ENCODE peak calls at places on chromosomes 16 and 17, in eight cellular contexts. B is breast epithelium; T is occipital lobe; H is HAP-1; K is NCI-H187; U is stimulated activated naive CD8-positive, alpha-beta T cell treated with anti-CD3 and anti-CD28 coated beads, Interleukin-15, amount 100 ng/mL, for 72 hours; M is Caco-2; S is NCI-H748 treated with DMSO at 0.1 percent for 48 hours. Q is an unnamed sample.
A peak's percentile ranks its signal among the peaks of the same experiment; 100 is the strongest.

GRCh38 chr16:4067262-4068001 is 48.8 kb downstream of the ADCY9 start:
- DNase-seq in B (no peak), T (no peak), H (no peak), K (no peak), U (no peak), M (no peak), S (no peak), Q (peak; percentile 49)

GRCh38 chr17:63848834-63849689 is 6.6 kb upstream of the SMARCD2 start:
- DNase-seq in B (peak; percentile 91), T (peak; percentile 81), H (no peak), K (no peak), U (peak; percentile 97), M (peak; percentile 99), S (no peak), Q (peak; percentile 59)

GRCh38 chr17:80212962-80213650 is 7.0 kb downstream of the SGSH start:
- DNase-seq in B (no peak), T (no peak), H (no peak), K (no peak), U (no peak), M (no peak), S (no peak), Q (peak; percentile 84)

GRCh38 chr16:26204138-26204537 is 512.4 kb downstream of the HS3ST4 start:
- DNase-seq in B (no peak), T (no peak), H (no peak), K (no peak), U (no peak), M (no peak), S (no peak), Q (no peak)

GRCh38 chr16:12188674-12189249 is 212.2 kb downstream of the SNX29 start:
- DNase-seq in B (no peak), T (no peak), H (no peak), K (no peak), U (no peak), M (no peak), S (no peak), Q (no peak)

GRCh38 chr16:27995378-27995777 is 68.1 kb downstream of the GSG1L start:
- DNase-seq in B (no peak), T (no peak), H (no peak), K (no peak), U (no peak), M (no peak), S (no peak), Q (peak; percentile 59)

GRCh38 chr16:67000384-67001158 is 12.2 kb downstream of the CES4A start:
- DNase-seq in B (peak; percentile 62), T (peak; percentile 61), H (peak; percentile 72), K (peak; percentile 7), U (no peak), M (peak; percentile 38), S (peak; percentile 28), Q (no peak)

GRCh38 chr17:82860606-82861392 is 21.0 kb upstream of the ZNF750 start:
- DNase-seq in B (no peak), T (no peak), H (no peak), K (no peak), U (no peak), M (no peak), S (no peak), Q (no peak)

GRCh38 chr17:2560658-2561057 is 32.8 kb upstream of the PAFAH1B1 start:
- DNase-seq in B (no peak), T (no peak), H (no peak), K (no peak), U (no peak), M (no peak), S (no peak), Q (no peak)

GRCh38 chr16:57235128-57236092 is 9.6 kb upstream of the ARL2BP start:
- DNase-seq in B (no peak), T (no peak), H (no peak), K (peak; percentile 36), U (no peak), M (no peak), S (peak; percentile 5), Q (peak; percentile 56)

GRCh38 chr17:76793775-76794174 is 55.9 kb downstream of the MFSD11 start:
- DNase-seq in B (no peak), T (no peak), H (peak; percentile 49), K (no peak), U (peak; percentile 5), M (peak; percentile 50), S (no peak), Q (peak; percentile 21)

GRCh38 chr17:27376637-27377547 is 79.4 kb upstream of the KSR1 start:
- DNase-seq in B (no peak), T (no peak), H (no peak), K (no peak), U (no peak), M (no peak), S (no peak), Q (no peak)

GRCh38 chr16:83937922-83938875 is 14.8 kb upstream of the OSGIN1 start:
- DNase-seq in B (no peak), T (no peak), H (no peak), K (no peak), U (no peak), M (no peak), S (no peak), Q (no peak)

GRCh38 chr17:16381496-16381820 is 567 bp downstream of the UBB start:
- DNase-seq in B (no peak), T (no peak), H (no peak), K (no peak), U (no peak), M (no peak), S (peak; percentile 55), Q (no peak)

GRCh38 chr16:46691720-46692119 is 2.3 kb downstream of the ORC6 start:
- DNase-seq in B (no peak), T (no peak), H (no peak), K (no peak), U (no peak), M (no peak), S (no peak), Q (no peak)

GRCh38 chr17:17547210-17547764 is 44.2 kb downstream of the PEMT start:
- DNase-seq in B (no peak), T (no peak), H (no peak), K (no peak), U (no peak), M (no peak), S (no peak), Q (no peak)

GRCh38 chr17:34252138-34252889 is 2.8 kb upstream of the CCL2 start:
- DNase-seq in B (peak; percentile 88), T (peak; percentile 71), H (peak; percentile 46), K (no peak), U (no peak), M (no peak), S (no peak), Q (peak; percentile 98)

GRCh38 chr16:49464877-49465504 is 91.4 kb downstream of the C16orf78 start:
- DNase-seq in B (no peak), T (no peak), H (no peak), K (no peak), U (no peak), M (no peak), S (no peak), Q (no peak)

GRCh38 chr17:32742686-32743538 is 134.0 kb downstream of the MYO1D start:
- DNase-seq in B (no peak), T (no peak), H (no peak), K (no peak), U (no peak), M (no peak), S (no peak), Q (peak; percentile 85)

GRCh38 chr17:7336240-7337175 is at the start of gene ACAP1:
- DNase-seq in B (no peak), T (no peak), H (no peak), K (no peak), U (peak; percentile 58), M (no peak), S (no peak), Q (peak; percentile 48)

Q was measured in MV-4-11.